ENCODE peak calls at places on chromosome 13, in ten cellular contexts. Q is T-helper 2 cell treated with Interferon-gamma antibody and Interleukin-4, amounts not matched to agents 5 μg/mL and 100 μg/mL, for 36 hours; B is NCI-H2029 treated with DMSO at 0.1 percent for 48 hours; Z is GM23248; J is astrocyte of the hippocampus; K is HuH-7; L is thoracic aorta; D is choroid plexus epithelial cell; H is activated effector memory CD4-positive, alpha-beta T cell treated with anti-CD3 and anti-CD28 coated beads, Interleukin-2, amount 50 U/mL, for 16 hours; P is DMS 273 treated with DMSO at 0.1 percent for 48 hours. R is an unnamed sample.

GRCh38 chr13:33322965-33323668 is 37.6 kb upstream of the STARD13 start:
- DNase-seq in Q (no peak), L (no peak), D (no peak), B (no peak), H (no peak), K (no peak), Z (no peak), P (peak), J (no peak), R (no peak)

GRCh38 chr13:30792257-30793000 is 57.1 kb downstream of the ALOX5AP start:
- DNase-seq in P (no peak), J (peak), K (peak), Q (no peak), D (peak), Z (peak), B (no peak), L (peak), H (no peak), R (no peak)

GRCh38 chr13:59823495-59823894 is 340.2 kb downstream of the DIAPH3 start:
- DNase-seq in Q (no peak), L (no peak), P (no peak), D (peak), J (peak), Z (peak), K (no peak), H (no peak), B (no peak), R (no peak)

GRCh38 chr13:27088619-27089018 is 83.0 kb downstream of the USP12 start:
- DNase-seq in D (no peak), Q (no peak), J (no peak), L (no peak), B (no peak), H (no peak), Z (no peak), P (no peak), K (no peak), R (no peak)

GRCh38 chr13:21530656-21531055 is 71.6 kb upstream of the ZDHHC20 start:
- DNase-seq in H (no peak), D (no peak), L (no peak), K (peak), P (no peak), B (no peak), J (no peak), Q (peak), Z (no peak), R (no peak)

GRCh38 chr13:57629391-57629804 is 2.1 kb upstream of the PCDH17 start:
- DNase-seq in L (no peak), D (no peak), P (no peak), Z (peak), H (peak), J (peak), K (no peak), B (no peak), Q (no peak), R (no peak)

GRCh38 chr13:23644527-23644926 is 74.3 kb downstream of the TNFRSF19 start:
- DNase-seq in Z (no peak), Q (no peak), J (peak), H (no peak), L (no peak), D (peak), B (no peak), K (no peak), P (no peak), R (no peak)

GRCh38 chr13:24052547-24052981 is 108.0 kb upstream of the SPATA13 start:
- DNase-seq in K (no peak), P (no peak), L (no peak), H (no peak), J (peak), Z (peak), B (no peak), Q (no peak), D (peak), R (no peak)

GRCh38 chr13:111251646-111252448 is 68.6 kb upstream of the TEX29 start:
- DNase-seq in B (no peak), J (no peak), L (no peak), Z (peak), K (no peak), D (peak), P (no peak), H (no peak), Q (no peak), R (peak)

GRCh38 chr13:82076421-82076820 is 1735.5 kb upstream of the SPRY2 start:
- DNase-seq in Z (no peak), B (no peak), K (no peak), L (no peak), D (no peak), J (no peak), H (no peak), Q (no peak), P (no peak), R (no peak)